ENCODE peak calls at places on chromosomes 6 and 20, in five cellular contexts. Y, O, B, Z and W are unnamed samples.

GRCh38 chr6:11258260-11259237 is 26.1 kb upstream of the NEDD9 start:
- DNase-seq in Y (no peak), O (peak), B (no peak), Z (no peak), W (no peak)

GRCh38 chr20:8082999-8083398 is 49.1 kb upstream of the PLCB1 start:
- DNase-seq in Y (no peak), O (peak), B (no peak), Z (no peak), W (peak)

GRCh38 chr20:61754976-61755778 is 310.5 kb downstream of the TAF4 start:
- DNase-seq in Y (no peak), O (no peak), B (peak), Z (no peak), W (no peak)

GRCh38 chr6:10588562-10589428 is 67.6 kb downstream of the GCNT2 start:
- DNase-seq in Y (no peak), O (no peak), B (no peak), Z (no peak), W (no peak)

GRCh38 chr6:141321486-141322347 is 811.0 kb upstream of the GJE1 start:
- DNase-seq in Y (no peak), O (no peak), B (no peak), Z (no peak), W (no peak)

GRCh38 chr6:1378224-1379025 is 11.0 kb upstream of the FOXF2 start:
- DNase-seq in Y (no peak), O (peak), B (no peak), Z (no peak), W (no peak)

GRCh38 chr6:83190596-83190995 is 2.5 kb downstream of the PGM3 start:
- DNase-seq in Y (no peak), O (peak), B (no peak), Z (no peak), W (no peak)

GRCh38 chr6:158414900-158415299 is 102.6 kb downstream of the TULP4 start:
- DNase-seq in Y (no peak), O (no peak), B (no peak), Z (no peak), W (no peak)

GRCh38 chr6:16481680-16482079 is 243.3 kb downstream of the GMPR start:
- DNase-seq in Y (no peak), O (no peak), B (no peak), Z (no peak), W (no peak)

GRCh38 chr20:56111951-56112730 is 106.8 kb upstream of the CBLN4 start:
- DNase-seq in Y (no peak), O (no peak), B (no peak), Z (no peak), W (no peak)

GRCh38 chr6:107607109-107607508 is 117.2 kb downstream of the SOBP start:
- DNase-seq in Y (no peak), O (peak), B (no peak), Z (no peak), W (no peak)

GRCh38 chr6:39029156-39030011 is 19.2 kb upstream of the GLP1R start:
- DNase-seq in Y (peak), O (peak), B (peak), Z (peak), W (no peak)

GRCh38 chr6:10404799-10405524 is 9.9 kb downstream of the TFAP2A start:
- DNase-seq in Y (no peak), O (no peak), B (peak), Z (no peak), W (no peak)

GRCh38 chr6:151669208-151669560 is 138.3 kb upstream of the ESR1 start:
- DNase-seq in Y (no peak), O (no peak), B (no peak), Z (no peak), W (no peak)

GRCh38 chr6:75167851-75168250 is 38.0 kb downstream of the COL12A1 start:
- DNase-seq in Y (no peak), O (no peak), B (no peak), Z (no peak), W (no peak)

GRCh38 chr6:138493413-138493812 is 5.9 kb downstream of the NHSL1 start:
- DNase-seq in Y (no peak), O (peak), B (no peak), Z (peak), W (no peak)

GRCh38 chr20:38970302-38970701 is 8.2 kb downstream of the DHX35 start:
- DNase-seq in Y (peak), O (no peak), B (no peak), Z (no peak), W (no peak)

GRCh38 chr6:88295663-88296062 is 129.5 kb upstream of the CNR1 start:
- DNase-seq in Y (no peak), O (no peak), B (no peak), Z (no peak), W (no peak)

GRCh38 chr6:119533603-119534279 is 184.2 kb upstream of the MAN1A1 start:
- DNase-seq in Y (no peak), O (no peak), B (no peak), Z (no peak), W (no peak)

GRCh38 chr6:37691904-37692806 is 5.5 kb downstream of the MDGA1 start:
- DNase-seq in Y (peak), O (peak), B (peak), Z (peak), W (peak)

GRCh38 chr6:169701218-169701952 is 444 bp downstream of the WDR27 start:
- DNase-seq in Y (no peak), O (no peak), B (no peak), Z (no peak), W (no peak)

GRCh38 chr6:149929422-149929821 is 6.5 kb upstream of the RAET1G start:
- DNase-seq in Y (no peak), O (no peak), B (no peak), Z (no peak), W (no peak)

GRCh38 chr6:143027058-143027457 is 33.6 kb upstream of the AIG1 start:
- DNase-seq in Y (peak), O (peak), B (no peak), Z (peak), W (no peak)

GRCh38 chr6:28478518-28478917 is 35.2 kb upstream of the ZSCAN23 start:
- DNase-seq in Y (no peak), O (no peak), B (no peak), Z (no peak), W (no peak)

GRCh38 chr6:149405823-149406765 is 6.0 kb downstream of the SUMO4 start:
- DNase-seq in Y (no peak), O (no peak), B (no peak), Z (no peak), W (no peak)

GRCh38 chr6:132161283-132161682 is 210.1 kb upstream of the CCN2 start:
- DNase-seq in Y (peak), O (peak), B (no peak), Z (no peak), W (no peak)

GRCh38 chr20:5297280-5298004 is 19.3 kb downstream of the PROKR2 start:
- DNase-seq in Y (no peak), O (peak), B (no peak), Z (no peak), W (no peak)

GRCh38 chr6:28553986-28554881 is 28.6 kb downstream of the GPX5 start:
- DNase-seq in Y (no peak), O (peak), B (no peak), Z (no peak), W (no peak)

GRCh38 chr6:68834561-68834960 is 199.5 kb downstream of the ADGRB3 start:
- DNase-seq in Y (no peak), O (no peak), B (no peak), Z (no peak), W (no peak)

GRCh38 chr20:33812673-33813462 is 1.7 kb downstream of the CHMP4B start:
- DNase-seq in Y (no peak), O (peak), B (no peak), Z (peak), W (no peak)

GRCh38 chr6:56505861-56506260 is 136.8 kb downstream of the DST start:
- DNase-seq in Y (no peak), O (no peak), B (no peak), Z (no peak), W (no peak)

GRCh38 chr20:626579-626978 is 16.5 kb upstream of the TCF15 start:
- DNase-seq in Y (no peak), O (no peak), B (no peak), Z (no peak), W (no peak)

GRCh38 chr6:143872211-143872610 is 7.9 kb downstream of the ZC2HC1B start:
- DNase-seq in Y (no peak), O (no peak), B (no peak), Z (no peak), W (no peak)

GRCh38 chr6:30816791-30817739 is 67.3 kb upstream of the DDR1 start:
- DNase-seq in Y (no peak), O (no peak), B (no peak), Z (no peak), W (no peak)

GRCh38 chr20:52847739-52848359 is 124.3 kb upstream of the TSHZ2 start:
- DNase-seq in Y (no peak), O (no peak), B (no peak), Z (no peak), W (no peak)

DNA sequence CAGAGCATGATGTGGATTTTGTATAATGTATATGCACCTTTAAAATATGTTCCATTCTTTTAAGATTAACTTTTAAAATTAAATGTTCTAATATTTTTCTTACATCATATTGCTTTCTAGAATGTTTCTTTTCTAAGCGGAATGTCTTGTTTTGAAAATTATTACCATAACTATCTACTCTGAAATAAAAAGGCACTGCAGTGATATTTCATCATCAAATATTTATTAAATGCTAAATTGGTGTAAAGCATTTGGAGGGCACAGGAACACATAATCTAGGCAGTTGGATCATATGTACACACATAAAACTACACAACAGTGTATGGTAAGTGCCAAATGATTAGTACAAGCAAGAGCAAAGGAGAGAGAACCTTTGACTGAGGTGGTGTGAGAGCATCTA is 13.8 kb downstream of the BICRAL start:
- DNase-seq in Y (no peak), O (no peak), B (no peak), Z (no peak), W (no peak)
- H3K27ac ChIP-seq in Y (no peak), O (no peak), B (no peak), Z (no peak), W (no peak)

GRCh38 chr20:11267762-11268335 is 594.0 kb upstream of the JAG1 start:
- DNase-seq in Y (no peak), O (no peak), B (no peak), Z (no peak), W (no peak)

GRCh38 chr20:11271319-11271718 is 597.5 kb upstream of the JAG1 start:
- DNase-seq in Y (no peak), O (no peak), B (peak), Z (no peak), W (no peak)

GRCh38 chr20:11266571-11266970 is 592.8 kb upstream of the JAG1 start:
- DNase-seq in Y (peak), O (no peak), B (no peak), Z (no peak), W (no peak)

GRCh38 chr20:11270566-11270965 is 596.8 kb upstream of the JAG1 start:
- DNase-seq in Y (no peak), O (no peak), B (peak), Z (no peak), W (no peak)

DNA sequence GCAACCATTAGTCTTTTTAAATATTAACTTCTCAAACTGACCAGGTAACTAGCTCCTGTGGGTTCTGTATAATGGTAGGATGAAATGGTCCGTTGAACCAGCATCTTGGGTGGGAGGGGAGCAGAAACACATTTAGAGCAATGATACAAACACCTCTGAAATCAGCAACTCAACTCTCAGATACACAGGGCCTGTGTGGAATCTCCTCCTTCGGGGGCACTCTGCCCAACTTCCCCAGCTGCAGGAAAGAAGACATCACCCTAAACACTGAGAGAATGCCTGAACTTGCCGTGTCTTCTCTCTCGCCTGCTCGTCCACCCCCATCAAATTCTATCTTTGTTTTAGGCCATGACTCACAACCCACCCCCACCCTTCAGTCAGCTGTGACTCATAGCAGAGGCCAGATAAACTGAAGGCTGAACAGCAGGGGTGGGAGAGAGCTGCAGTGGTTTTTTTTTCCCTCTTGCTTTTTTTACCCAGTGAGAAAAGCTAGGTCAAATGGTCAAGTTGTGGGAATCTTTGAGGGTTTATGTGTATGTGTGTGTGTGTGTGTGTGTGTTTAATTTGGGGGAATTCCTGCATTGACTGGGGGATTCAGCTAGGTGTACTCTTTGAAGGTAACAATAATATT is 593.4 kb upstream of the JAG1 start:
- DNase-seq in Y (peak), O (peak), B (no peak), Z (peak), W (peak)
- TF ChIP-seq CTCF in Y (no peak), O (no peak), B (no peak), Z (no peak), W (no peak)

GRCh38 chr6:66986940-66987339 is 1279.9 kb upstream of the EYS start:
- DNase-seq in Y (no peak), O (peak), B (no peak), Z (no peak), W (no peak)

GRCh38 chr6:66985816-66986215 is 1278.8 kb upstream of the EYS start:
- DNase-seq in Y (no peak), O (no peak), B (no peak), Z (no peak), W (no peak)
- H3K4me3 ChIP-seq in Y (no peak), O (no peak), B (no peak), Z (no peak), W (no peak)

GRCh38 chr6:159978291-159979135 is 9.6 kb downstream of the IGF2R start:
- DNase-seq in Y (no peak), O (no peak), B (no peak), Z (peak), W (no peak)
- H3K27ac ChIP-seq in Y (peak), O (peak), B (peak), Z (peak), W (peak)